ENCODE peak calls at places on chromosomes 7 and 10, in ten cellular contexts. One of them, this sample, is unnamed.

GRCh38 chr7:39709768-39710291 is 86.5 kb downstream of the RALA start:
- DNase-seq in endothelial cell: no peak
- DNase-seq in fibroblast of gingiva: peak
- DNase-seq in aorta: peak
- DNase-seq in nephron progenitor cell: no peak
- DNase-seq in activated CD4-positive, alpha-beta T cell treated with anti-CD3 and anti-CD28 coated beads, Interleukin-2, amount 50 U/mL, for 24 hours: no peak
- DNase-seq in OCI-LY7: no peak
- DNase-seq in AG10803: peak
- DNase-seq in neural crest cell: no peak
- DNase-seq in iris pigment epithelial cell: peak
- DNase-seq in this sample: no peak

GRCh38 chr7:151692721-151693120 is 173.0 kb upstream of the RHEB start:
- DNase-seq in nephron progenitor cell: peak
- DNase-seq in AG10803: no peak
- DNase-seq in fibroblast of gingiva: no peak
- DNase-seq in neural crest cell: no peak
- DNase-seq in activated CD4-positive, alpha-beta T cell treated with anti-CD3 and anti-CD28 coated beads, Interleukin-2, amount 50 U/mL, for 24 hours: no peak
- DNase-seq in iris pigment epithelial cell: no peak
- DNase-seq in aorta: peak
- DNase-seq in endothelial cell: no peak
- DNase-seq in OCI-LY7: no peak
- DNase-seq in this sample: no peak

GRCh38 chr7:101602484-101603241 is 26.4 kb downstream of the MYL10 start:
- DNase-seq in neural crest cell: peak
- DNase-seq in activated CD4-positive, alpha-beta T cell treated with anti-CD3 and anti-CD28 coated beads, Interleukin-2, amount 50 U/mL, for 24 hours: peak
- DNase-seq in OCI-LY7: peak
- DNase-seq in aorta: peak
- DNase-seq in AG10803: peak
- DNase-seq in fibroblast of gingiva: peak
- DNase-seq in endothelial cell: peak
- DNase-seq in nephron progenitor cell: peak
- DNase-seq in iris pigment epithelial cell: peak
- DNase-seq in this sample: peak

GRCh38 chr10:70585555-70586243 is 16.8 kb downstream of the PRF1 start:
- DNase-seq in neural crest cell: no peak
- DNase-seq in aorta: no peak
- DNase-seq in activated CD4-positive, alpha-beta T cell treated with anti-CD3 and anti-CD28 coated beads, Interleukin-2, amount 50 U/mL, for 24 hours: no peak
- DNase-seq in iris pigment epithelial cell: no peak
- DNase-seq in fibroblast of gingiva: no peak
- DNase-seq in endothelial cell: no peak
- DNase-seq in nephron progenitor cell: no peak
- DNase-seq in OCI-LY7: no peak
- DNase-seq in AG10803: no peak
- DNase-seq in this sample: no peak

GRCh38 chr10:58453098-58453497 is 59.6 kb upstream of the BICC1 start:
- DNase-seq in nephron progenitor cell: no peak
- DNase-seq in OCI-LY7: no peak
- DNase-seq in aorta: no peak
- DNase-seq in fibroblast of gingiva: no peak
- DNase-seq in activated CD4-positive, alpha-beta T cell treated with anti-CD3 and anti-CD28 coated beads, Interleukin-2, amount 50 U/mL, for 24 hours: no peak
- DNase-seq in AG10803: no peak
- DNase-seq in neural crest cell: no peak
- DNase-seq in endothelial cell: no peak
- DNase-seq in iris pigment epithelial cell: no peak
- DNase-seq in this sample: no peak

GRCh38 chr10:29642996-29643395 is 8.2 kb upstream of the SVIL start:
- DNase-seq in nephron progenitor cell: no peak
- DNase-seq in fibroblast of gingiva: peak
- DNase-seq in aorta: no peak
- DNase-seq in AG10803: peak
- DNase-seq in neural crest cell: no peak
- DNase-seq in iris pigment epithelial cell: peak
- DNase-seq in activated CD4-positive, alpha-beta T cell treated with anti-CD3 and anti-CD28 coated beads, Interleukin-2, amount 50 U/mL, for 24 hours: no peak
- DNase-seq in endothelial cell: no peak
- DNase-seq in OCI-LY7: no peak
- DNase-seq in this sample: no peak

GRCh38 chr7:92768501-92769360 is 67.6 kb downstream of the CDK6 start:
- DNase-seq in OCI-LY7: peak
- DNase-seq in AG10803: peak
- DNase-seq in nephron progenitor cell: no peak
- DNase-seq in fibroblast of gingiva: no peak
- DNase-seq in aorta: no peak
- DNase-seq in activated CD4-positive, alpha-beta T cell treated with anti-CD3 and anti-CD28 coated beads, Interleukin-2, amount 50 U/mL, for 24 hours: peak
- DNase-seq in iris pigment epithelial cell: peak
- DNase-seq in endothelial cell: no peak
- DNase-seq in neural crest cell: no peak
- DNase-seq in this sample: no peak

GRCh38 chr7:53383131-53383530 is 347.7 kb downstream of the POM121L12 start:
- DNase-seq in nephron progenitor cell: no peak
- DNase-seq in OCI-LY7: no peak
- DNase-seq in neural crest cell: no peak
- DNase-seq in aorta: no peak
- DNase-seq in AG10803: no peak
- DNase-seq in activated CD4-positive, alpha-beta T cell treated with anti-CD3 and anti-CD28 coated beads, Interleukin-2, amount 50 U/mL, for 24 hours: no peak
- DNase-seq in endothelial cell: no peak
- DNase-seq in iris pigment epithelial cell: peak
- DNase-seq in fibroblast of gingiva: no peak
- DNase-seq in this sample: no peak

GRCh38 chr7:23487670-23488069 is 17.4 kb upstream of the IGF2BP3 start:
- DNase-seq in endothelial cell: no peak
- DNase-seq in nephron progenitor cell: no peak
- DNase-seq in iris pigment epithelial cell: no peak
- DNase-seq in activated CD4-positive, alpha-beta T cell treated with anti-CD3 and anti-CD28 coated beads, Interleukin-2, amount 50 U/mL, for 24 hours: no peak
- DNase-seq in fibroblast of gingiva: no peak
- DNase-seq in aorta: no peak
- DNase-seq in OCI-LY7: no peak
- DNase-seq in AG10803: no peak
- DNase-seq in neural crest cell: no peak
- DNase-seq in this sample: no peak

GRCh38 chr7:46071601-46072000 is 150.5 kb upstream of the IGFBP3 start:
- DNase-seq in AG10803: peak
- DNase-seq in iris pigment epithelial cell: peak
- DNase-seq in aorta: no peak
- DNase-seq in neural crest cell: no peak
- DNase-seq in OCI-LY7: no peak
- DNase-seq in endothelial cell: no peak
- DNase-seq in nephron progenitor cell: no peak
- DNase-seq in activated CD4-positive, alpha-beta T cell treated with anti-CD3 and anti-CD28 coated beads, Interleukin-2, amount 50 U/mL, for 24 hours: no peak
- DNase-seq in fibroblast of gingiva: no peak
- DNase-seq in this sample: no peak

GRCh38 chr10:91909178-91909677 is at the start of gene FGFBP3:
- DNase-seq in neural crest cell: peak
- DNase-seq in OCI-LY7: peak
- DNase-seq in iris pigment epithelial cell: peak
- DNase-seq in AG10803: peak
- DNase-seq in endothelial cell: peak
- DNase-seq in fibroblast of gingiva: peak
- DNase-seq in activated CD4-positive, alpha-beta T cell treated with anti-CD3 and anti-CD28 coated beads, Interleukin-2, amount 50 U/mL, for 24 hours: no peak
- DNase-seq in nephron progenitor cell: peak
- DNase-seq in aorta: peak
- DNase-seq in this sample: no peak

GRCh38 chr7:110983822-110984456 is 107.0 kb upstream of the LRRN3 start:
- DNase-seq in endothelial cell: no peak
- DNase-seq in activated CD4-positive, alpha-beta T cell treated with anti-CD3 and anti-CD28 coated beads, Interleukin-2, amount 50 U/mL, for 24 hours: no peak
- DNase-seq in fibroblast of gingiva: no peak
- DNase-seq in OCI-LY7: no peak
- DNase-seq in nephron progenitor cell: no peak
- DNase-seq in AG10803: no peak
- DNase-seq in iris pigment epithelial cell: no peak
- DNase-seq in neural crest cell: no peak
- DNase-seq in aorta: no peak
- DNase-seq in this sample: no peak

GRCh38 chr10:31072453-31072852 is 40.8 kb upstream of the ZNF438 start:
- DNase-seq in AG10803: no peak
- DNase-seq in neural crest cell: no peak
- DNase-seq in aorta: no peak
- DNase-seq in endothelial cell: no peak
- DNase-seq in iris pigment epithelial cell: no peak
- DNase-seq in OCI-LY7: no peak
- DNase-seq in fibroblast of gingiva: peak
- DNase-seq in activated CD4-positive, alpha-beta T cell treated with anti-CD3 and anti-CD28 coated beads, Interleukin-2, amount 50 U/mL, for 24 hours: no peak
- DNase-seq in nephron progenitor cell: no peak
- DNase-seq in this sample: no peak

GRCh38 chr10:62851449-62851848 is 35.3 kb upstream of the EGR2 start:
- DNase-seq in OCI-LY7: peak
- DNase-seq in endothelial cell: no peak
- DNase-seq in iris pigment epithelial cell: peak
- DNase-seq in activated CD4-positive, alpha-beta T cell treated with anti-CD3 and anti-CD28 coated beads, Interleukin-2, amount 50 U/mL, for 24 hours: no peak
- DNase-seq in aorta: no peak
- DNase-seq in AG10803: no peak
- DNase-seq in nephron progenitor cell: no peak
- DNase-seq in fibroblast of gingiva: no peak
- DNase-seq in neural crest cell: no peak
- DNase-seq in this sample: no peak

GRCh38 chr7:3861941-3862340 is 560.9 kb downstream of the SDK1 start:
- DNase-seq in fibroblast of gingiva: peak
- DNase-seq in iris pigment epithelial cell: peak
- DNase-seq in nephron progenitor cell: no peak
- DNase-seq in endothelial cell: no peak
- DNase-seq in neural crest cell: no peak
- DNase-seq in aorta: peak
- DNase-seq in AG10803: peak
- DNase-seq in OCI-LY7: no peak
- DNase-seq in activated CD4-positive, alpha-beta T cell treated with anti-CD3 and anti-CD28 coated beads, Interleukin-2, amount 50 U/mL, for 24 hours: no peak
- DNase-seq in this sample: no peak

GRCh38 chr7:17661982-17662585 is 278.2 kb downstream of the SNX13 start:
- DNase-seq in iris pigment epithelial cell: peak
- DNase-seq in OCI-LY7: no peak
- DNase-seq in neural crest cell: no peak
- DNase-seq in aorta: no peak
- DNase-seq in AG10803: peak
- DNase-seq in endothelial cell: no peak
- DNase-seq in fibroblast of gingiva: no peak
- DNase-seq in nephron progenitor cell: no peak
- DNase-seq in activated CD4-positive, alpha-beta T cell treated with anti-CD3 and anti-CD28 coated beads, Interleukin-2, amount 50 U/mL, for 24 hours: no peak
- DNase-seq in this sample: no peak

GRCh38 chr10:86075512-86075911 is 291.1 kb downstream of the GRID1 start:
- DNase-seq in fibroblast of gingiva: no peak
- DNase-seq in endothelial cell: no peak
- DNase-seq in neural crest cell: no peak
- DNase-seq in OCI-LY7: no peak
- DNase-seq in iris pigment epithelial cell: no peak
- DNase-seq in aorta: no peak
- DNase-seq in AG10803: no peak
- DNase-seq in nephron progenitor cell: no peak
- DNase-seq in activated CD4-positive, alpha-beta T cell treated with anti-CD3 and anti-CD28 coated beads, Interleukin-2, amount 50 U/mL, for 24 hours: no peak
- DNase-seq in this sample: no peak

GRCh38 chr10:17673517-17674051 is 29.6 kb downstream of the STAM start:
- DNase-seq in activated CD4-positive, alpha-beta T cell treated with anti-CD3 and anti-CD28 coated beads, Interleukin-2, amount 50 U/mL, for 24 hours: no peak
- DNase-seq in endothelial cell: no peak
- DNase-seq in AG10803: peak
- DNase-seq in OCI-LY7: no peak
- DNase-seq in iris pigment epithelial cell: peak
- DNase-seq in nephron progenitor cell: no peak
- DNase-seq in neural crest cell: no peak
- DNase-seq in fibroblast of gingiva: peak
- DNase-seq in aorta: no peak
- DNase-seq in this sample: no peak

GRCh38 chr10:101839421-101840063 is 4.1 kb downstream of the KCNIP2 start:
- DNase-seq in neural crest cell: peak
- DNase-seq in iris pigment epithelial cell: peak
- DNase-seq in activated CD4-positive, alpha-beta T cell treated with anti-CD3 and anti-CD28 coated beads, Interleukin-2, amount 50 U/mL, for 24 hours: no peak
- DNase-seq in OCI-LY7: no peak
- DNase-seq in fibroblast of gingiva: no peak
- DNase-seq in aorta: no peak
- DNase-seq in AG10803: no peak
- DNase-seq in endothelial cell: peak
- DNase-seq in nephron progenitor cell: peak
- DNase-seq in this sample: peak

GRCh38 chr10:87643920-87644319 is 15.8 kb upstream of the PAPSS2 start:
- DNase-seq in nephron progenitor cell: no peak
- DNase-seq in aorta: no peak
- DNase-seq in fibroblast of gingiva: no peak
- DNase-seq in iris pigment epithelial cell: no peak
- DNase-seq in endothelial cell: no peak
- DNase-seq in activated CD4-positive, alpha-beta T cell treated with anti-CD3 and anti-CD28 coated beads, Interleukin-2, amount 50 U/mL, for 24 hours: no peak
- DNase-seq in AG10803: no peak
- DNase-seq in neural crest cell: no peak
- DNase-seq in OCI-LY7: no peak
- DNase-seq in this sample: no peak

GRCh38 chr7:44961844-44962482 is 16.9 kb downstream of the MYO1G start:
- DNase-seq in OCI-LY7: no peak
- DNase-seq in AG10803: no peak
- DNase-seq in activated CD4-positive, alpha-beta T cell treated with anti-CD3 and anti-CD28 coated beads, Interleukin-2, amount 50 U/mL, for 24 hours: peak
- DNase-seq in fibroblast of gingiva: no peak
- DNase-seq in neural crest cell: no peak
- DNase-seq in aorta: no peak
- DNase-seq in endothelial cell: no peak
- DNase-seq in iris pigment epithelial cell: no peak
- DNase-seq in nephron progenitor cell: no peak
- DNase-seq in this sample: no peak

GRCh38 chr7:27714831-27715444 is 25.0 kb upstream of the TAX1BP1 start:
- DNase-seq in nephron progenitor cell: no peak
- DNase-seq in activated CD4-positive, alpha-beta T cell treated with anti-CD3 and anti-CD28 coated beads, Interleukin-2, amount 50 U/mL, for 24 hours: no peak
- DNase-seq in AG10803: peak
- DNase-seq in endothelial cell: no peak
- DNase-seq in fibroblast of gingiva: no peak
- DNase-seq in aorta: no peak
- DNase-seq in OCI-LY7: no peak
- DNase-seq in neural crest cell: no peak
- DNase-seq in iris pigment epithelial cell: no peak
- DNase-seq in this sample: no peak

GRCh38 chr7:29349362-29349761 is 154.8 kb downstream of the CHN2 start:
- DNase-seq in AG10803: no peak
- DNase-seq in neural crest cell: no peak
- DNase-seq in endothelial cell: no peak
- DNase-seq in nephron progenitor cell: no peak
- DNase-seq in activated CD4-positive, alpha-beta T cell treated with anti-CD3 and anti-CD28 coated beads, Interleukin-2, amount 50 U/mL, for 24 hours: no peak
- DNase-seq in aorta: no peak
- DNase-seq in OCI-LY7: no peak
- DNase-seq in fibroblast of gingiva: no peak
- DNase-seq in iris pigment epithelial cell: no peak
- DNase-seq in this sample: no peak

GRCh38 chr7:158311791-158312190 is 275.8 kb downstream of the PTPRN2 start:
- DNase-seq in endothelial cell: no peak
- DNase-seq in neural crest cell: no peak
- DNase-seq in AG10803: no peak
- DNase-seq in OCI-LY7: no peak
- DNase-seq in aorta: no peak
- DNase-seq in nephron progenitor cell: no peak
- DNase-seq in fibroblast of gingiva: no peak
- DNase-seq in iris pigment epithelial cell: no peak
- DNase-seq in activated CD4-positive, alpha-beta T cell treated with anti-CD3 and anti-CD28 coated beads, Interleukin-2, amount 50 U/mL, for 24 hours: no peak
- DNase-seq in this sample: no peak

GRCh38 chr10:11789294-11789693 is 33.9 kb upstream of the PROSER2 start:
- DNase-seq in iris pigment epithelial cell: no peak
- DNase-seq in fibroblast of gingiva: no peak
- DNase-seq in nephron progenitor cell: no peak
- DNase-seq in AG10803: no peak
- DNase-seq in aorta: no peak
- DNase-seq in activated CD4-positive, alpha-beta T cell treated with anti-CD3 and anti-CD28 coated beads, Interleukin-2, amount 50 U/mL, for 24 hours: no peak
- DNase-seq in endothelial cell: no peak
- DNase-seq in OCI-LY7: no peak
- DNase-seq in neural crest cell: no peak
- DNase-seq in this sample: no peak

GRCh38 chr7:50981743-50982142 is 199.0 kb upstream of the GRB10 start:
- DNase-seq in iris pigment epithelial cell: no peak
- DNase-seq in OCI-LY7: no peak
- DNase-seq in fibroblast of gingiva: no peak
- DNase-seq in neural crest cell: no peak
- DNase-seq in endothelial cell: no peak
- DNase-seq in aorta: no peak
- DNase-seq in nephron progenitor cell: no peak
- DNase-seq in AG10803: no peak
- DNase-seq in activated CD4-positive, alpha-beta T cell treated with anti-CD3 and anti-CD28 coated beads, Interleukin-2, amount 50 U/mL, for 24 hours: no peak
- DNase-seq in this sample: no peak

GRCh38 chr10:69639291-69640195 is 9.5 kb downstream of the FAM241B start:
- DNase-seq in neural crest cell: peak
- DNase-seq in endothelial cell: peak
- DNase-seq in AG10803: peak
- DNase-seq in OCI-LY7: peak
- DNase-seq in aorta: peak
- DNase-seq in activated CD4-positive, alpha-beta T cell treated with anti-CD3 and anti-CD28 coated beads, Interleukin-2, amount 50 U/mL, for 24 hours: peak
- DNase-seq in iris pigment epithelial cell: peak
- DNase-seq in nephron progenitor cell: peak
- DNase-seq in fibroblast of gingiva: peak
- DNase-seq in this sample: peak

GRCh38 chr10:35993816-35994515 is 351.9 kb upstream of the FZD8 start:
- DNase-seq in OCI-LY7: no peak
- DNase-seq in iris pigment epithelial cell: no peak
- DNase-seq in AG10803: no peak
- DNase-seq in endothelial cell: peak
- DNase-seq in nephron progenitor cell: no peak
- DNase-seq in neural crest cell: no peak
- DNase-seq in activated CD4-positive, alpha-beta T cell treated with anti-CD3 and anti-CD28 coated beads, Interleukin-2, amount 50 U/mL, for 24 hours: no peak
- DNase-seq in fibroblast of gingiva: no peak
- DNase-seq in aorta: no peak
- DNase-seq in this sample: no peak